ENCODE peak calls at places on chromosomes 13 and 19, in four cellular contexts. V is PC-3, O is fibroblast of lung, U is BJ. C is an unnamed sample.

GRCh38 chr13:98834254-98834960 is 81.9 kb upstream of the SLC15A1 start:
- DNase-seq in V (no peak), U (no peak), O (no peak), C (no peak)

GRCh38 chr19:55640577-55641375 is at the start of gene ZNF580:
- DNase-seq in U (no peak), V (peak; percentile 80), O (peak; percentile 91), C (peak; percentile 73)

GRCh38 chr19:48664476-48664875 is 8.3 kb downstream of the NTN5 start:
- DNase-seq in U (no peak), O (no peak), V (no peak), C (no peak)

GRCh38 chr19:33946535-33947323 is 150.1 kb downstream of the KCTD15 start:
- DNase-seq in U (no peak), V (no peak), O (no peak), C (no peak)

GRCh38 chr13:72504026-72504925 is 223.2 kb downstream of the MZT1 start:
- DNase-seq in V (no peak), U (no peak), O (peak; percentile 85), C (no peak)

GRCh38 chr13:113998781-113999617 is 25.1 kb upstream of the C13orf46 start:
- DNase-seq in O (no peak), V (no peak), U (no peak), C (peak; percentile 30)

GRCh38 chr19:4456843-4457653 is 546 bp downstream of the UBXN6 start:
- DNase-seq in O (peak; percentile 59), V (no peak), U (no peak), C (peak; percentile 49)

GRCh38 chr13:38868870-38869269 is 121.8 kb downstream of the STOML3 start:
- DNase-seq in O (no peak), U (no peak), V (no peak), C (no peak)

GRCh38 chr13:64640002-64640401 is 2590.1 kb downstream of the PCDH9 start:
- DNase-seq in V (peak; percentile 59), U (no peak), O (no peak), C (no peak)

GRCh38 chr19:13095934-13096890 is 6.4 kb downstream of the LYL1 start:
- DNase-seq in O (no peak), V (peak; percentile 46), U (no peak), C (no peak)

GRCh38 chr19:23286477-23286876 is 36.3 kb upstream of the ZNF724 start:
- DNase-seq in O (no peak), U (no peak), V (no peak), C (no peak)

GRCh38 chr19:48292798-48293197 is 22.9 kb downstream of the ZNF114 start:
- DNase-seq in V (peak; percentile 89), U (no peak), O (peak; percentile 91), C (no peak)

GRCh38 chr19:45440873-45441654 is 17.3 kb upstream of the ERCC1 start:
- DNase-seq in U (no peak), O (peak; percentile 50), V (peak; percentile 34), C (no peak)

GRCh38 chr13:40536443-40537113 is 129.9 kb downstream of the FOXO1 start:
- DNase-seq in V (peak; percentile 12), U (no peak), O (no peak), C (no peak)

GRCh38 chr19:1295169-1296012 is 9.7 kb downstream of the EFNA2 start:
- DNase-seq in V (no peak), U (no peak), O (no peak), C (no peak)

GRCh38 chr13:50267917-50268316 is 252.7 kb downstream of the KCNRG start:
- DNase-seq in O (no peak), V (peak; percentile 2), U (no peak), C (no peak)

GRCh38 chr19:2475018-2475701 is 767 bp upstream of the GADD45B start:
- DNase-seq in O (peak; percentile 72), U (no peak), V (peak; percentile 58), C (peak; percentile 69)

GRCh38 chr19:40756502-40757110 is 5.6 kb downstream of the SNRPA start:
- DNase-seq in V (peak; percentile 51), O (no peak), U (no peak), C (no peak)

GRCh38 chr13:68697551-68697950 is 1410.1 kb upstream of the ATXN8OS start:
- DNase-seq in V (no peak), U (no peak), O (peak; percentile 71), C (no peak)

GRCh38 chr19:30061557-30062330 is 119.7 kb downstream of the URI1 start:
- DNase-seq in U (no peak), O (no peak), V (no peak), C (no peak)

GRCh38 chr13:71217827-71218226 is 649.2 kb downstream of the DACH1 start:
- DNase-seq in O (no peak), U (no peak), V (no peak), C (no peak)

GRCh38 chr13:27024062-27024461 is 147.5 kb downstream of the USP12 start:
- DNase-seq in V (no peak), O (no peak), U (peak; percentile 52), C (no peak)

DNA sequence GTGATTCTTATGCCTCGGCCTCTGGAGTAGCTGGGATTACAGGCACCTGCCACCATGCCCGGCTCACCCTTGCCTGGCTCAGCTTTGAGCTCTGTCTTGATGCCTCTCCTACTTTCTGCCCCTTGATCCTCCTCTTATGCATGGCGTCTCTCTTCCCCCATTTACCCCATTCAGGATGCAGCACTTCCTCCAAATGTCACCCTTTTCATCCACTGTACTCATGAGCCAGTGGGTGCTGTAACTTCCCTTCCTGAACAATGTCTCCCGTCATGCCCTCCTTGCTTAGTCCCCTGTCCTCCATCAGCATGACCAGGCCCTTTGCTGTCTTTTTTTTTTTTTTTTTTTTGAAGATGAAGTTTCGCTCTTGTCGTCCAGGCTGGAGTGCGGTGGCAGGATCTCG is 3.4 kb upstream of the SIGLEC9 start:
- DNase-seq in V (no peak), O (no peak), U (no peak), C (no peak)
- H3K27me3 ChIP-seq in V (peaks cover 24% of the 10 kb centered on the region), O (no peaks in the 10 kb centered on the region), U (no peaks in the 10 kb centered on the region), C (no peaks in the 10 kb centered on the region)

DNA sequence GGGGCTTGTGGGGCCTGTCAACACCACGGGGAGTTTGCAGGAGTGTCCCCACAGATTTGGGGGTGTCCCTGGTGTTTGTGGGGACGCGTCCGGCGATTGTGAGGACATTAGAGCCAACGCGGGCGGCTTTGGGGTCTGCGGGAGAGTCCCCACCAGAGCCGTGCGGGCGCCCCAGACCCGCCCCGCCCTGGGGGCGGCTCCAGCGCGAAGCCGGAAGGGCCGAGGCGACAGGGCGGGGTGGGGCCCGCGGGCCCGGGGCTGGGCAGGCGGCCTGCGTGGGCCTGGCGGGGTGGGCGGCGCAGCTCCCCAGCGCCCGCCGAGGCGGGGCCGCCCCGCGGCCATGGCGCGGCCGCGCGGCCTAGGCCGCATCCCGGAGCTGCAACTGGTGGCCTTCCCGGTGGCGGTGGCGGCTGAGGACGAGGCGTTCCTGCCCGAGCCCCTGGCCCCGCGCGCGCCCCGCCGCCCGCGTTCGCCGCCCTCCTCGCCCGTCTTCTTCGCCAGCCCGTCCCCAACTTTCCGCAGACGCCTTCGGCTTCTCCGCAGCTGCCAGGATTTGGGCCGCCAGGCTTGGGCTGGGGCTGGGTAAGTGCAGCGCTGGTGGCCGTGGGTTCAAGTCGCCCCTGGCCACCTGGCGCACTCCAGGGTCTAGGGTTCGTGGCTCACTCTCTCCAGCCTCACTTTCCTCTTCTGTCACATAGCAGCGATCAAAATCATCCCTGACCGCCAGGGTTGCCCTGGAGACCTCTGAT is 10.3 kb downstream of the PDE4A start:
- DNase-seq in V (peak; percentile 30), U (no peak), O (peak; percentile 45), C (peak; percentile 83)
- H3K4me3 ChIP-seq in V (peak overlapping the region; percentile 56), U (peak overlapping the region; percentile 59), O (peak overlapping the region; percentile 72), C (peak overlapping the region; percentile 83)

GRCh38 chr13:28379371-28380083 is 115.4 kb downstream of the FLT1 start:
- DNase-seq in U (no peak), V (no peak), O (no peak), C (no peak)

GRCh38 chr13:28380319-28380718 is 114.6 kb downstream of the FLT1 start:
- DNase-seq in V (no peak), O (no peak), U (no peak), C (no peak)

GRCh38 chr13:28376604-28377003 is 118.3 kb downstream of the FLT1 start:
- DNase-seq in U (no peak), V (no peak), O (no peak), C (no peak)

GRCh38 chr13:28373803-28374202 is 121.1 kb downstream of the FLT1 start:
- DNase-seq in V (no peak), U (no peak), O (no peak), C (no peak)

DNA sequence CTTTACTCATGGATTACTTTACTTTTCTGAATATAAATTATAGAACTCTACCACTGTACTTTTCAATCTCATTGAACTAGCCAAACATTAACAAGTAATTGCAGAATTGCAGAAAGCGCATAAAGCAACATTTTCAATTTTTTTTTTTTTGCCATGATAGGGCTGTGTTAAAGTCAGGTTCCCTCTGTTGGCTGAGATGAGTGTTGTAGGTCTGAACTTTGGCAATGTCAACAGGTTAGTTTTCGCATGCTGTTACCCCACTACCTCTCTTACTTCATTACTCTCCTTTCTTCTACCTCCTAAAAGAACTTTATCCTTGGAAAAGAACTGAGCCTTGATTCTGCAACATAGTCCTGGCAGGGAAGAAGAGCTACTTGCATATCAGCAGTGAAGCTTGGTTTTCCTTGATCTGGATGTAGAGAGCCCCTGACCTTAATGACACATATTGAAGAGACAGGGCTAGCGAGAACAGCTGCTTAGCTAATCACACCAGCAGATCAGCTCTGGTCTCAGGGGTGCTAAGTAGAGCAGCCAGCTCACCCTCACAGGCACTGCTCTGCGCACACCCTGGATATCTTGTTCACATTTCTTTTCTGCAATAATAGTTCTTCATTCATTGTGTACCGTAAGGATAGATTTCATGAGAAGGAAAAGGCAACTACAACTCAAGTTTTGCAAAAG is 119.5 kb downstream of the FLT1 start:
- DNase-seq in V (no peak), O (no peak), U (no peak), C (no peak)
- TF ChIP-seq CTCF in V (no peak), O (no peak), U (no peak), C (no peak)

GRCh38 chr19:50173144-50173543 is 10.1 kb upstream of the IZUMO2 start:
- DNase-seq in U (no peak), V (peak; percentile 40), O (no peak), C (no peak)

GRCh38 chr19:50175924-50176323 is 12.8 kb upstream of the IZUMO2 start:
- DNase-seq in O (no peak), V (no peak), U (no peak), C (no peak)

GRCh38 chr19:50171752-50172151 is 8.7 kb upstream of the IZUMO2 start:
- DNase-seq in O (no peak), V (peak; percentile 53), U (no peak), C (no peak)

GRCh38 chr19:50174100-50174793 is 11.2 kb upstream of the IZUMO2 start:
- DNase-seq in V (no peak), U (no peak), O (no peak), C (no peak)

GRCh38 chr19:50172726-50173125 is 9.6 kb upstream of the IZUMO2 start:
- DNase-seq in U (no peak), O (no peak), V (no peak), C (no peak)
- H3K27me3 ChIP-seq in U (no peaks in the 10 kb centered on the region), O (no peaks in the 10 kb centered on the region), V (no peaks in the 10 kb centered on the region), C (no peaks in the 10 kb centered on the region)

GRCh38 chr19:43623889-43624670 is 4.7 kb upstream of the ZNF428 start:
- DNase-seq in U (no peak), O (no peak), V (no peak), C (no peak)
- H3K4me3 ChIP-seq in U (no peak overlapping the region), O (no peak overlapping the region), V (no peak overlapping the region), C (no peak overlapping the region)

C was measured in lower lobe of right lung.